ENCODE peak calls at places on chromosomes 11 and 22, in seven cellular contexts. One of them, this sample, is unnamed.

GRCh38 chr11:77619576-77620198 is 17.9 kb downstream of the CLNS1A start:
- DNase-seq in brain microvascular endothelial cell: no peak
- DNase-seq in COLO829: peak; percentile 22
- DNase-seq in fibroblast of pulmonary artery: peak; percentile 66
- DNase-seq in kidney tubule cell: peak; percentile 61
- DNase-seq in AG20443: peak; percentile 17
- DNase-seq in memory B cell: no peak
- DNase-seq in this sample: no peak

GRCh38 chr11:23359297-23359696 is 499.0 kb upstream of the CCDC179 start:
- DNase-seq in COLO829: peak; percentile 92
- DNase-seq in AG20443: peak; percentile 11
- DNase-seq in kidney tubule cell: peak; percentile 28
- DNase-seq in fibroblast of pulmonary artery: peak; percentile 83
- DNase-seq in memory B cell: no peak
- DNase-seq in brain microvascular endothelial cell: peak; percentile 86
- DNase-seq in this sample: no peak

GRCh38 chr22:50340157-50340879 is 2.8 kb upstream of the PPP6R2 start:
- DNase-seq in memory B cell: no peak
- DNase-seq in kidney tubule cell: no peak
- DNase-seq in fibroblast of pulmonary artery: peak; percentile 16
- DNase-seq in AG20443: peak; percentile 4
- DNase-seq in brain microvascular endothelial cell: no peak
- DNase-seq in COLO829: no peak
- DNase-seq in this sample: no peak

GRCh38 chr11:130103296-130103814 is 33.7 kb downstream of the APLP2 start:
- DNase-seq in brain microvascular endothelial cell: peak; percentile 95
- DNase-seq in fibroblast of pulmonary artery: peak; percentile 75
- DNase-seq in kidney tubule cell: peak; percentile 90
- DNase-seq in memory B cell: no peak
- DNase-seq in AG20443: peak; percentile 80
- DNase-seq in COLO829: no peak
- DNase-seq in this sample: no peak

GRCh38 chr11:72918825-72919224 is 104.6 kb downstream of the ATG16L2 start:
- DNase-seq in fibroblast of pulmonary artery: no peak
- DNase-seq in AG20443: no peak
- DNase-seq in COLO829: no peak
- DNase-seq in memory B cell: no peak
- DNase-seq in kidney tubule cell: no peak
- DNase-seq in brain microvascular endothelial cell: no peak
- DNase-seq in this sample: no peak

GRCh38 chr11:68271023-68271780 is 571 bp downstream of the C11orf24 start:
- DNase-seq in memory B cell: peak; percentile 54
- DNase-seq in brain microvascular endothelial cell: peak; percentile 81
- DNase-seq in kidney tubule cell: peak; percentile 80
- DNase-seq in AG20443: peak; percentile 85
- DNase-seq in COLO829: peak; percentile 79
- DNase-seq in fibroblast of pulmonary artery: peak; percentile 78
- DNase-seq in this sample: no peak

GRCh38 chr22:29030618-29031235 is 30.9 kb downstream of the C22orf31 start:
- DNase-seq in fibroblast of pulmonary artery: peak; percentile 81
- DNase-seq in COLO829: peak; percentile 94
- DNase-seq in brain microvascular endothelial cell: peak; percentile 59
- DNase-seq in memory B cell: no peak
- DNase-seq in AG20443: peak; percentile 83
- DNase-seq in kidney tubule cell: peak; percentile 95
- DNase-seq in this sample: no peak

GRCh38 chr11:128346808-128347207 is 240.6 kb downstream of the ETS1 start:
- DNase-seq in COLO829: peak; percentile 40
- DNase-seq in memory B cell: no peak
- DNase-seq in AG20443: no peak
- DNase-seq in kidney tubule cell: peak; percentile 45
- DNase-seq in brain microvascular endothelial cell: peak; percentile 50
- DNase-seq in fibroblast of pulmonary artery: peak; percentile 86
- DNase-seq in this sample: no peak

GRCh38 chr11:86954288-86955110 is 696 bp downstream of the FZD4 start:
- DNase-seq in kidney tubule cell: peak; percentile 41
- DNase-seq in brain microvascular endothelial cell: no peak
- DNase-seq in COLO829: no peak
- DNase-seq in memory B cell: no peak
- DNase-seq in AG20443: peak; percentile 26
- DNase-seq in fibroblast of pulmonary artery: no peak
- DNase-seq in this sample: no peak

This sample was measured in RWPE2.